ENCODE peak calls at places on chromosomes 6 and 20, in seven cellular contexts. D is fibroblast of mammary gland; C is iris pigment epithelial cell; B is activated CD4-positive, alpha-beta T cell treated with anti-CD3 and anti-CD28 coated beads, Interleukin-2, amount 50 U/mL, for 1 hour; Z is HFFc6; G is progenitor cell of endocrine pancreas; M is sciatic nerve. Y is an unnamed sample.

GRCh38 chr6:30684386-30685156 is 1.9 kb downstream of the PPP1R18 start:
- DNase-seq in C (peak; percentile 58), B (peak; percentile 45), D (peak; percentile 44), G (no peak), Z (no peak), M (peak; percentile 77), Y (no peak)

GRCh38 chr6:144606041-144606440 is 320.9 kb downstream of the UTRN start:
- DNase-seq in M (no peak), C (no peak), Z (no peak), D (no peak), B (no peak), G (no peak), Y (no peak)

GRCh38 chr6:105326216-105326615 is 76.7 kb downstream of the PREP start:
- DNase-seq in C (peak; percentile 85), G (no peak), M (no peak), Z (peak; percentile 35), B (no peak), D (peak; percentile 82), Y (no peak)

GRCh38 chr20:3250091-3250504 is 11.1 kb upstream of the SLC4A11 start:
- DNase-seq in D (no peak), C (no peak), B (no peak), G (no peak), Z (no peak), M (no peak), Y (no peak)

GRCh38 chr6:32436995-32437836 is 2.5 kb upstream of the HLA-DRA start:
- DNase-seq in C (peak; percentile 40), D (peak; percentile 24), Z (peak; percentile 7), M (no peak), B (no peak), G (no peak), Y (no peak)

GRCh38 chr6:158131926-158132325 is 36.1 kb downstream of the SERAC1 start:
- DNase-seq in Z (peak; percentile 6), B (no peak), G (no peak), C (peak; percentile 29), M (no peak), D (peak; percentile 35), Y (no peak)

GRCh38 chr6:568954-569523 is 87.9 kb downstream of the HUS1B start:
- DNase-seq in M (no peak), Z (no peak), C (no peak), G (no peak), B (no peak), D (no peak), Y (no peak)

GRCh38 chr20:57603120-57603519 is 17.1 kb downstream of the ZBP1 start:
- DNase-seq in C (no peak), Z (no peak), G (no peak), B (no peak), M (no peak), D (no peak), Y (no peak)

GRCh38 chr20:40868568-40869223 is 159.9 kb upstream of the TOP1 start:
- DNase-seq in G (no peak), B (no peak), Z (peak; percentile 50), C (peak; percentile 89), M (no peak), D (peak; percentile 71), Y (no peak)

GRCh38 chr6:47235964-47236760 is 73.5 kb downstream of the TNFRSF21 start:
- DNase-seq in G (no peak), B (no peak), Z (no peak), C (no peak), D (no peak), M (no peak), Y (no peak)

GRCh38 chr6:62446647-62447316 is 160.8 kb upstream of the KHDRBS2 start:
- DNase-seq in D (no peak), M (no peak), G (no peak), C (no peak), Z (no peak), B (no peak), Y (no peak)

GRCh38 chr20:32823078-32823477 is 3.3 kb downstream of the MAPRE1 start:
- DNase-seq in C (peak; percentile 90), G (no peak), B (no peak), Z (peak; percentile 86), D (peak; percentile 81), M (no peak), Y (peak; percentile 34)

GRCh38 chr20:52048365-52048764 is 143.2 kb downstream of the ZFP64 start:
- DNase-seq in B (no peak), C (no peak), G (no peak), D (no peak), M (no peak), Z (no peak), Y (no peak)

GRCh38 chr6:61586934-61587537 is 699.0 kb downstream of the KHDRBS2 start:
- DNase-seq in C (no peak), Z (no peak), G (no peak), D (no peak), M (no peak), B (no peak), Y (no peak)

GRCh38 chr6:56637640-56638039 is 5.0 kb downstream of the DST start:
- DNase-seq in Z (peak; percentile 64), M (no peak), G (no peak), D (peak; percentile 81), C (peak; percentile 65), B (no peak), Y (peak; percentile 33)

GRCh38 chr20:50343125-50343489 is 152.5 kb downstream of the CEBPB start:
- DNase-seq in B (no peak), C (no peak), G (no peak), D (no peak), M (no peak), Z (no peak), Y (no peak)

Y was measured in HS-27A.